ENCODE peak calls at places on chromosomes 11 and 22, in five cellular contexts. U is hepatocyte, X is Karpas-422, K is OCI-LY7, W is GM23248. V is an unnamed sample.

GRCh38 chr22:20026996-20027601 is 6.2 kb downstream of the TANGO2 start:
- DNase-seq in X (no peak), U (no peak), W (no peak), K (no peak), V (no peak)

GRCh38 chr22:41582694-41583093 is 6.9 kb downstream of the PMM1 start:
- DNase-seq in W (no peak), X (no peak), U (no peak), K (no peak), V (no peak)

GRCh38 chr22:21074092-21074715 is 28.5 kb downstream of the LRRC74B start:
- DNase-seq in K (no peak), X (no peak), U (no peak), W (peak; percentile 96), V (peak; percentile 84)

GRCh38 chr11:6654281-6655019 is 1.2 kb downstream of the DCHS1 start:
- DNase-seq in W (no peak), K (no peak), X (no peak), U (no peak), V (no peak)

GRCh38 chr11:113705871-113706654 is at the start of gene TMPRSS5:
- DNase-seq in K (no peak), X (no peak), U (no peak), W (no peak), V (no peak)

GRCh38 chr11:125554038-125554437 is 15.2 kb upstream of the EI24 start:
- DNase-seq in U (no peak), X (no peak), K (no peak), W (no peak), V (no peak)

GRCh38 chr11:2777871-2778629 is 78.3 kb upstream of the KCNQ1OT1 start:
- DNase-seq in K (no peak), W (no peak), U (no peak), X (no peak), V (no peak)

GRCh38 chr11:126772267-126772666 is 228.3 kb downstream of the KIRREL3 start:
- DNase-seq in K (no peak), W (no peak), U (no peak), X (no peak), V (no peak)

GRCh38 chr11:44872556-44872955 is 78.1 kb downstream of the TP53I11 start:
- DNase-seq in X (no peak), U (no peak), W (no peak), K (no peak), V (no peak)

GRCh38 chr11:128830836-128831780 is 36.0 kb downstream of the KCNJ1 start:
- DNase-seq in U (peak; percentile 87), W (peak; percentile 83), K (peak; percentile 91), X (peak; percentile 84), V (peak; percentile 91)

GRCh38 chr22:26751217-26751616 is 93.8 kb downstream of the MIAT start:
- DNase-seq in U (peak; percentile 19), W (no peak), X (no peak), K (no peak), V (no peak)

GRCh38 chr11:46390331-46391171 is 1.0 kb downstream of the CHRM4 start:
- DNase-seq in W (no peak), X (no peak), K (no peak), U (no peak), V (no peak)

GRCh38 chr11:16750417-16750816 is 12.0 kb downstream of the C11orf58 start:
- DNase-seq in U (no peak), X (no peak), W (no peak), K (no peak), V (peak; percentile 21)

GRCh38 chr11:64934765-64935633 is 694 bp downstream of the GPHA2 start:
- DNase-seq in K (no peak), W (no peak), U (peak; percentile 50), X (peak; percentile 51), V (no peak)

GRCh38 chr22:49712195-49712791 is 115.4 kb downstream of the BRD1 start:
- DNase-seq in X (no peak), W (peak; percentile 29), K (no peak), U (peak; percentile 69), V (peak; percentile 4)

GRCh38 chr22:26542831-26543230 is 30.6 kb upstream of the TFIP11 start:
- DNase-seq in K (peak; percentile 69), U (no peak), W (no peak), X (no peak), V (no peak)

GRCh38 chr11:15493066-15493465 is 378.3 kb downstream of the INSC start:
- DNase-seq in W (no peak), K (no peak), U (no peak), X (no peak), V (no peak)

GRCh38 chr22:27628891-27629631 is 172.5 kb downstream of the MN1 start:
- DNase-seq in W (no peak), K (no peak), U (peak; percentile 44), X (no peak), V (peak; percentile 63)

GRCh38 chr11:124078591-124078990 is 36.7 kb upstream of the VWA5A start:
- DNase-seq in X (no peak), U (no peak), W (no peak), K (no peak), V (no peak)

GRCh38 chr11:128453444-128454336 is 133.7 kb downstream of the ETS1 start:
- DNase-seq in W (peak; percentile 98), K (no peak), U (peak; percentile 87), X (no peak), V (peak; percentile 88)

GRCh38 chr11:46237248-46238077 is 40.0 kb upstream of the CREB3L1 start:
- DNase-seq in X (no peak), K (no peak), W (peak; percentile 94), U (peak; percentile 80), V (peak; percentile 83)

GRCh38 chr22:45627489-45628233 is 44.0 kb upstream of the ATXN10 start:
- DNase-seq in X (no peak), U (no peak), K (no peak), W (no peak), V (no peak)

GRCh38 chr11:120235024-120235628 is 4.8 kb upstream of the POU2F3 start:
- DNase-seq in U (peak; percentile 87), X (peak; percentile 79), K (peak; percentile 66), W (peak; percentile 56), V (peak; percentile 88)

GRCh38 chr22:35394810-35395563 is 5.0 kb upstream of the MCM5 start:
- DNase-seq in U (no peak), X (no peak), W (peak; percentile 43), K (no peak), V (no peak)

GRCh38 chr11:17272823-17273222 is 3.7 kb upstream of the NUCB2 start:
- DNase-seq in U (no peak), W (no peak), K (no peak), X (no peak), V (no peak)

GRCh38 chr11:95076416-95076815 is 9.7 kb downstream of the SRSF8 start:
- DNase-seq in K (no peak), U (peak; percentile 40), X (no peak), W (peak; percentile 35), V (peak; percentile 66)

GRCh38 chr22:46846154-46846831 is 83.8 kb downstream of the TBC1D22A start:
- DNase-seq in X (no peak), U (no peak), K (no peak), W (peak; percentile 59), V (peak; percentile 65)

GRCh38 chr22:46842606-46843005 is 80.2 kb downstream of the TBC1D22A start:
- DNase-seq in W (no peak), U (no peak), X (no peak), K (no peak), V (no peak)

GRCh38 chr22:46843691-46844297 is 81.3 kb downstream of the TBC1D22A start:
- DNase-seq in X (no peak), K (no peak), W (peak; percentile 47), U (no peak), V (no peak)

GRCh38 chr22:46845281-46846153 is 83.1 kb downstream of the TBC1D22A start:
- DNase-seq in X (no peak), W (peak; percentile 72), K (no peak), U (no peak), V (peak; percentile 38)

DNA sequence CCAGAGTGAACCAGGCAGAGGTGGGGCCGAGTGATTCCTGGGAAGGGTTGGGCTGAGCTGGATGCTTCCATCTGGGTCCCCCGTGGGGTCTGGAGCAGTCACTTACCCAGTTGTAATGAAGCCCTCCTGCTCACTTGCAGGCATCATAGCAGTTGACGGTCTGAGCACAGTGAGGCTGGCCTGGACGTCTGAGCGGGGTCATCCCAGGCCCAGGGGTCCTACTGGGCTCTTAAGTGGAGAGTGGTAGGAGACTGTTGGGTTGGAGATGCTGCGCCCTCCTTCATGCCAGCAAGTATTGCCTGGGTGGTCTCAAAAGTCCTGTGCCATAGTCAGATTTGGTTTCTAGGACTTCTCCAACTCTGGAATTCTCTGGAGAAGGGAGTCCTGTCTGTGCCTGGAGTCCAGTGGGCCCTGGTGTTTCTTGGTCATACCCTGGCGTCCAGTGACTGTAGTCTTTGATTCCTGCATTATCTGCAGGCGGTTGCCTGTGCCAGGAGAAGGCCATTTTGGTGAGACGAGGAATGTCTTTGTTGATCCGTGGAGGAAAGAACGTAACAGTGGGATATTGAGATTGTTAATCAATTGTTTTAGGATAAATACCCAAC is 82.3 kb downstream of the TBC1D22A start:
- DNase-seq in K (no peak), U (no peak), X (no peak), W (no peak), V (no peak)
- H3K4me3 ChIP-seq in K (no peak overlapping the region), U (no peak overlapping the region), X (no peak overlapping the region), W (peak overlapping the region; percentile 65), V (peak overlapping the region; percentile 49)

GRCh38 chr11:68497761-68498160 is 37.2 kb downstream of the PPP6R3 start:
- DNase-seq in K (no peak), W (no peak), U (no peak), X (no peak), V (no peak)
- H4K20me1 ChIP-seq in K (peaks cover 37% of the 10 kb centered on the region), W (peaks cover 54% of the 10 kb centered on the region), U (peaks cover 96% of the 10 kb centered on the region), X (peaks cover 61% of the 10 kb centered on the region), V (peaks cover 73% of the 10 kb centered on the region)

DNA sequence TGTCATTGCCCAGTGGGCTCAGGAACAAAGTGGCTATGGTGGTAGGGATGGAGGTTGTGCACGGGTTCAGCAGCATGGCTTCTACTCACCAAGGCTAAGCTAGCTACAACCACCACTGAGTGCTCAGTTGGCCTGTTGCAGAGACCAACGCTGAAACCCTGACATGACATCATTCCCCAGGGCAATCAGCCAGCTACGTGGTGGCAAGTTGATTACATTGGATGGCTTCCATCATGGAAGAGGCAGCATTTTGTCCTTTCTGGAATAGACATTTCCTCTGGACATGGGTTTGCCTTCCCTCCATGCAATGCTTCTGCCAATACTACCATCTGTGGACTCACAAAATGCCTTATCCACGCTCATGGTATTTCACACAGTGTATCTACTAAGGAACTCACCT is 634.3 kb downstream of the OPCML start:
- DNase-seq in W (no peak), K (no peak), U (no peak), X (no peak), V (no peak)
- H3K9me2 ChIP-seq in W (no peaks in the 10 kb centered on the region), K (no peaks in the 10 kb centered on the region), U (no peaks in the 10 kb centered on the region), X (no peaks in the 10 kb centered on the region), V (no peaks in the 10 kb centered on the region)

DNA sequence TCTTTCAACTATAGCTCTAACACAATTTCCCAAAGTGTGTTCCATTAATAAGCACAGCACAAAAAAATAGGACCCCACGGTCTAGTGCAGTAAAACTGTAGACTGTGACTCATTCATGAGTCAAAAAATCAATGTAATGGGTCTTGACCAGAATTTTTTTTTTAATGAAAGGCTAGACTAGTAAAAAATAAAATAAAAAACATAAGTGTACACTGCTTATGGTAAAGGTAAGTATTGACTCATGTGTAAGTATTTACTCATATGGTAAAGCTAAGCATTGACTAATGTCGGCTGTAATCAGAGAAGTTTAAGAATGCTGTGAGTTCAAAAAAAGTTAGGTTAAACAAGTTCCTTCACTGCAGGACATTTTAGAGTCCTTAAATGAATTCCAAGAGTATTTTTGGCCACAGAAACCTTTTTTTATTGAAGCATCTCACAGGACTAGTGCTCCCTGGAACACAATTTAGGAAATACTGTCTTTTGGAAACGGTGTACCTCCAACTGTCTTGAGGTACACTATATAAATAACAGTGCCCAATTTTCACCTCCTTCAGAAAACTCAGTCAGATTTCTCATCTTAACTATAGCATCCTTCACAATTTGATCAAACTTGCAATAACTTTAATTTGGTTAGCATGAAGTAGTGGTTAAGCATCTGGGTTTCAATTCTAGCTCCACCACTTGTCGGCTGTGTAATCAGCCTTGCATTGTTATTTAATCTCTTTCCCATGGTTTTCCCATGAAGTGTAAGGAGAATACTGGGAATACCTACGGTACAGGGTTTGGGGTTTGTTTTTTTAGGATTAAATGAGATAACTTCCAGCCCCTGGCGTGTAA is 2.1 kb downstream of the CCDC73 start:
- DNase-seq in U (no peak), W (no peak), K (no peak), X (peak; percentile 48), V (peak; percentile 91)
- H3K4me3 ChIP-seq in U (no peak overlapping the region), W (peak overlapping the region; percentile 65), K (no peak overlapping the region), X (peak overlapping the region; percentile 46), V (peak overlapping the region; percentile 62)

V was measured in PC-3.